ENCODE peak calls at places on chromosome 16, in seven cellular contexts. M is stomach; V is fibroblast of pulmonary artery; R is stimulated activated CD4-positive, alpha-beta T cell treated with anti-CD3 and anti-CD28 coated beads, Interleukin-4, amount 100 ng/mL, for 1 hour; H is T-helper 2 cell treated with Interferon-gamma antibody and Interleukin-4, amounts not matched to agents 5 μg/mL and 100 μg/mL, for 36 hours; K is suprapubic skin; W is heart right ventricle. P is an unnamed sample.

GRCh38 chr16:10601444-10602401 is 21.3 kb upstream of the EMP2 start:
- DNase-seq in M (no peak), V (no peak), R (no peak), H (no peak), K (no peak), W (peak; percentile 56), P (no peak)

GRCh38 chr16:49755291-49755611 is 100.7 kb downstream of the ZNF423 start:
- DNase-seq in M (no peak), V (peak; percentile 58), R (no peak), H (no peak), K (no peak), W (peak; percentile 30), P (peak; percentile 71)

GRCh38 chr16:68235105-68235881 is 634 bp downstream of the ESRP2 start:
- DNase-seq in M (peak; percentile 69), V (no peak), R (no peak), H (no peak), K (no peak), W (no peak), P (no peak)

GRCh38 chr16:11090947-11091785 is 146.8 kb downstream of the CLEC16A start:
- DNase-seq in M (no peak), V (no peak), R (no peak), H (peak; percentile 59), K (peak; percentile 50), W (no peak), P (no peak)

GRCh38 chr16:73385701-73386100 is 337.8 kb upstream of the ZFHX3 start:
- DNase-seq in M (no peak), V (no peak), R (no peak), H (no peak), K (no peak), W (no peak), P (no peak)

GRCh38 chr16:76577003-76577402 is 299.8 kb downstream of the CNTNAP4 start:
- DNase-seq in M (no peak), V (no peak), R (no peak), H (no peak), K (no peak), W (no peak), P (no peak)

GRCh38 chr16:57591086-57591869 is 37.2 kb upstream of the ADGRG1 start:
- DNase-seq in M (peak; percentile 81), V (peak; percentile 78), R (peak; percentile 64), H (peak; percentile 80), K (peak; percentile 81), W (peak; percentile 74), P (peak; percentile 85)

GRCh38 chr16:88329726-88330700 is 52.7 kb upstream of the ZNF469 start:
- DNase-seq in M (no peak), V (no peak), R (no peak), H (no peak), K (no peak), W (no peak), P (no peak)

GRCh38 chr16:14001521-14001920 is 69.6 kb upstream of the MRTFB start:
- DNase-seq in M (no peak), V (no peak), R (no peak), H (no peak), K (no peak), W (no peak), P (no peak)

GRCh38 chr16:27366687-27367462 is 35.1 kb upstream of the IL21R start:
- DNase-seq in M (no peak), V (peak; percentile 26), R (peak; percentile 56), H (peak; percentile 63), K (no peak), W (no peak), P (no peak)

GRCh38 chr16:2773188-2773968 is 3.7 kb downstream of the ELOB start:
- DNase-seq in M (no peak), V (no peak), R (no peak), H (no peak), K (no peak), W (no peak), P (no peak)

GRCh38 chr16:74601131-74601871 is 5.6 kb downstream of the GLG1 start:
- DNase-seq in M (no peak), V (no peak), R (peak; percentile 35), H (peak; percentile 53), K (no peak), W (no peak), P (no peak)

GRCh38 chr16:13938480-13938879 is 18.5 kb downstream of the ERCC4 start:
- DNase-seq in M (no peak), V (no peak), R (no peak), H (no peak), K (no peak), W (no peak), P (no peak)

GRCh38 chr16:47888142-47888541 is 267.7 kb downstream of the ABCC12 start:
- DNase-seq in M (no peak), V (peak; percentile 44), R (no peak), H (no peak), K (no peak), W (no peak), P (peak; percentile 73)

GRCh38 chr16:23754594-23755483 is at the start of gene CHP2:
- DNase-seq in M (no peak), V (no peak), R (no peak), H (no peak), K (no peak), W (peak; percentile 11), P (no peak)

GRCh38 chr16:3501783-3502400 is 1.1 kb downstream of the CLUAP1 start:
- DNase-seq in M (no peak), V (no peak), R (no peak), H (no peak), K (peak; percentile 44), W (no peak), P (no peak)

GRCh38 chr16:3171181-3171854 is 16.7 kb upstream of the OR1F1 start:
- DNase-seq in M (no peak), V (no peak), R (peak; percentile 54), H (peak; percentile 55), K (no peak), W (no peak), P (no peak)

GRCh38 chr16:1918312-1918889 is at the start of gene HS3ST6:
- DNase-seq in M (no peak), V (no peak), R (no peak), H (no peak), K (no peak), W (no peak), P (peak; percentile 11)

GRCh38 chr16:54342966-54343365 is 56.4 kb upstream of the IRX3 start:
- DNase-seq in M (no peak), V (no peak), R (no peak), H (no peak), K (no peak), W (no peak), P (peak; percentile 37)

GRCh38 chr16:76535-77272 is 1.3 kb upstream of the MPG start:
- DNase-seq in M (peak; percentile 66), V (peak; percentile 84), R (no peak), H (peak; percentile 12), K (peak; percentile 92), W (peak; percentile 78), P (peak; percentile 81)

GRCh38 chr16:84970447-84971127 is 40.7 kb downstream of the ZDHHC7 start:
- DNase-seq in M (peak; percentile 84), V (peak; percentile 78), R (peak; percentile 81), H (peak; percentile 67), K (peak; percentile 87), W (peak; percentile 75), P (peak; percentile 91)

GRCh38 chr16:64914-65255 is 7.5 kb downstream of the RHBDF1 start:
- DNase-seq in M (no peak), V (no peak), R (no peak), H (no peak), K (no peak), W (no peak), P (no peak)

GRCh38 chr16:68297908-68298307 is 12.8 kb downstream of the SLC7A6OS start:
- DNase-seq in M (no peak), V (peak; percentile 15), R (no peak), H (no peak), K (no peak), W (no peak), P (no peak)

GRCh38 chr16:14309001-14309886 is 238.1 kb downstream of the MRTFB start:
- DNase-seq in M (peak; percentile 42), V (no peak), R (peak; percentile 32), H (no peak), K (no peak), W (no peak), P (peak; percentile 57)

GRCh38 chr16:630815-631405 is at the start of gene WFIKKN1:
- DNase-seq in M (peak; percentile 71), V (no peak), R (no peak), H (no peak), K (peak; percentile 72), W (no peak), P (no peak)

GRCh38 chr16:84735846-84736586 is 36.2 kb downstream of the USP10 start:
- DNase-seq in M (peak; percentile 68), V (peak; percentile 41), R (peak; percentile 10), H (peak; percentile 21), K (no peak), W (peak; percentile 45), P (no peak)

GRCh38 chr16:74521691-74522090 is 85.2 kb downstream of the GLG1 start:
- DNase-seq in M (no peak), V (peak; percentile 59), R (no peak), H (no peak), K (no peak), W (peak; percentile 6), P (no peak)

GRCh38 chr16:23595246-23595950 is 718 bp downstream of the NDUFAB1 start:
- DNase-seq in M (no peak), V (peak; percentile 6), R (no peak), H (peak; percentile 6), K (no peak), W (no peak), P (peak; percentile 15)

GRCh38 chr16:81265658-81266451 is 27.4 kb downstream of the BCO1 start:
- DNase-seq in M (peak; percentile 93), V (peak; percentile 81), R (no peak), H (no peak), K (peak; percentile 66), W (peak; percentile 89), P (peak; percentile 77)

GRCh38 chr16:2827481-2827790 is 2.7 kb upstream of the ZG16B start:
- DNase-seq in M (no peak), V (no peak), R (no peak), H (no peak), K (no peak), W (no peak), P (no peak)

GRCh38 chr16:58041628-58041955 is 16.0 kb downstream of the MMP15 start:
- DNase-seq in M (no peak), V (no peak), R (no peak), H (no peak), K (no peak), W (no peak), P (no peak)

GRCh38 chr16:85181739-85182129 is 69.5 kb upstream of the CIBAR2 start:
- DNase-seq in M (no peak), V (no peak), R (no peak), H (no peak), K (no peak), W (no peak), P (no peak)

GRCh38 chr16:80288616-80289015 is 252.2 kb upstream of the DYNLRB2 start:
- DNase-seq in M (no peak), V (no peak), R (no peak), H (no peak), K (no peak), W (no peak), P (no peak)

GRCh38 chr16:85417156-85417860 is 195.8 kb upstream of the GSE1 start:
- DNase-seq in M (no peak), V (no peak), R (no peak), H (no peak), K (peak; percentile 45), W (no peak), P (no peak)

GRCh38 chr16:9713151-9713550 is 469.1 kb downstream of the GRIN2A start:
- DNase-seq in M (no peak), V (no peak), R (no peak), H (no peak), K (no peak), W (no peak), P (no peak)

GRCh38 chr16:83366228-83366627 is 441.6 kb upstream of the HSBP1 start:
- DNase-seq in M (no peak), V (no peak), R (no peak), H (no peak), K (no peak), W (no peak), P (no peak)

GRCh38 chr16:17529982-17530760 is 59.4 kb upstream of the XYLT1 start:
- DNase-seq in M (no peak), V (no peak), R (peak; percentile 8), H (peak; percentile 13), K (no peak), W (no peak), P (no peak)

GRCh38 chr16:84687715-84688114 is 12.1 kb upstream of the USP10 start:
- DNase-seq in M (no peak), V (peak; percentile 94), R (no peak), H (no peak), K (no peak), W (no peak), P (peak; percentile 68)

P was measured in adipocyte.